ENCODE peak calls at places on chromosomes 16 and 17, in five cellular contexts. E, Z, B, P and R are unnamed samples.

GRCh38 chr17:40191237-40192208 is 14.3 kb downstream of the RAPGEFL1 start:
- DNase-seq in P (no peak), E (peak), Z (peak), B (peak), R (peak)

GRCh38 chr17:51598824-51599223 is 338.5 kb downstream of the UTP18 start:
- DNase-seq in E (no peak), P (no peak), B (no peak), Z (no peak), R (no peak)

GRCh38 chr17:77011173-77012011 is 129.4 kb upstream of the SEC14L1 start:
- DNase-seq in P (no peak), B (no peak), Z (no peak), E (peak), R (no peak)

GRCh38 chr16:68790130-68790761 is 53.1 kb upstream of the TANGO6 start:
- DNase-seq in P (peak), Z (no peak), E (peak), B (no peak), R (no peak)

GRCh38 chr17:2210726-2211125 is 92.9 kb downstream of the SMG6 start:
- DNase-seq in E (no peak), B (no peak), P (no peak), Z (no peak), R (no peak)

GRCh38 chr17:19876524-19877161 is 8.9 kb upstream of the ULK2 start:
- DNase-seq in E (no peak), Z (no peak), B (peak), P (no peak), R (peak)

GRCh38 chr16:29915590-29916247 is 10.3 kb downstream of the KCTD13 start:
- DNase-seq in B (no peak), E (no peak), P (peak), Z (no peak), R (no peak)

GRCh38 chr17:15319461-15319860 is 21.9 kb downstream of the TEKT3 start:
- DNase-seq in E (no peak), Z (no peak), P (no peak), B (no peak), R (no peak)

GRCh38 chr17:49993423-49994037 is 1.5 kb downstream of the DLX3 start:
- DNase-seq in Z (no peak), P (no peak), E (no peak), B (no peak), R (no peak)

GRCh38 chr17:47957591-47958490 is at the start of gene PRR15L:
- DNase-seq in Z (no peak), E (no peak), B (no peak), P (no peak), R (no peak)

GRCh38 chr16:48497932-48498760 is 111.8 kb downstream of the N4BP1 start:
- DNase-seq in B (no peak), P (no peak), E (no peak), Z (no peak), R (no peak)

GRCh38 chr16:20898938-20899502 is 1.1 kb downstream of the DCUN1D3 start:
- DNase-seq in P (no peak), Z (no peak), E (no peak), B (no peak), R (no peak)

GRCh38 chr16:31696968-31697743 is 169.5 kb downstream of the AHSP start:
- DNase-seq in Z (peak), B (no peak), P (peak), E (peak), R (no peak)

GRCh38 chr16:53821957-53822625 is 118.1 kb downstream of the FTO start:
- DNase-seq in Z (no peak), P (peak), B (no peak), E (peak), R (no peak)

GRCh38 chr17:14302421-14303099 is 1.7 kb downstream of the HS3ST3B1 start:
- DNase-seq in Z (peak), B (peak), P (no peak), E (peak), R (peak)

GRCh38 chr16:3036726-3037315 is at the start of gene BICDL2:
- DNase-seq in Z (no peak), B (no peak), E (no peak), P (no peak), R (no peak)

GRCh38 chr17:79633937-79634813 is 23.3 kb upstream of the RBFOX3 start:
- DNase-seq in P (no peak), B (peak), Z (no peak), E (no peak), R (peak)

GRCh38 chr17:68955181-68955841 is at the start of gene ABCA8:
- DNase-seq in Z (no peak), P (no peak), E (peak), B (no peak), R (no peak)

GRCh38 chr17:82892869-82893565 is 53.2 kb upstream of the ZNF750 start:
- DNase-seq in P (no peak), E (no peak), B (no peak), Z (no peak), R (peak)

GRCh38 chr17:76354747-76355310 is 1.1 kb upstream of the PRPSAP1 start:
- DNase-seq in B (no peak), P (no peak), E (no peak), Z (peak), R (no peak)

GRCh38 chr16:83005653-83006160 is 378.9 kb downstream of the CDH13 start:
- DNase-seq in P (no peak), E (no peak), Z (no peak), B (no peak), R (no peak)

GRCh38 chr17:36550491-36551417 is 6.0 kb downstream of the GGNBP2 start:
- DNase-seq in Z (no peak), P (no peak), B (no peak), E (no peak), R (no peak)

GRCh38 chr17:64063766-64064224 is 43.4 kb upstream of the ICAM2 start:
- DNase-seq in E (no peak), B (no peak), Z (no peak), P (no peak), R (peak)

GRCh38 chr16:88968589-88969280 is 8.3 kb downstream of the CBFA2T3 start:
- DNase-seq in P (no peak), E (no peak), B (no peak), Z (no peak), R (no peak)

GRCh38 chr16:27237229-27238015 is 31.1 kb downstream of the NSMCE1 start:
- DNase-seq in E (no peak), Z (no peak), B (no peak), P (no peak), R (no peak)

GRCh38 chr17:39150795-39151679 is at the start of gene PLXDC1:
- DNase-seq in E (no peak), B (peak), P (no peak), Z (no peak), R (no peak)

GRCh38 chr16:88798073-88798472 is 5.5 kb upstream of the CDT1 start:
- DNase-seq in E (no peak), B (no peak), P (no peak), Z (no peak), R (no peak)

GRCh38 chr16:66639091-66639885 is 34.8 kb downstream of the CMTM3 start:
- DNase-seq in E (no peak), P (no peak), B (no peak), Z (no peak), R (no peak)

GRCh38 chr17:80891096-80892018 is 100.3 kb upstream of the CHMP6 start:
- DNase-seq in P (peak), B (no peak), Z (no peak), E (peak), R (no peak)

GRCh38 chr16:26951950-26952349 is 114.8 kb upstream of the C16orf82 start:
- DNase-seq in B (no peak), Z (no peak), E (no peak), P (no peak), R (no peak)

GRCh38 chr16:51327001-51327400 is 175.9 kb upstream of the SALL1 start:
- DNase-seq in E (no peak), Z (no peak), B (no peak), P (peak), R (no peak)

GRCh38 chr17:66138120-66138519 is 53.8 kb downstream of the CEP112 start:
- DNase-seq in E (no peak), Z (peak), B (no peak), P (no peak), R (no peak)

GRCh38 chr17:8365143-8365542 is 11.4 kb downstream of the KRABD2 start:
- DNase-seq in B (no peak), E (no peak), P (no peak), Z (no peak), R (no peak)

GRCh38 chr17:45150911-45151809 is 2.9 kb downstream of the HEXIM1 start:
- DNase-seq in Z (no peak), P (no peak), B (no peak), E (no peak), R (no peak)

GRCh38 chr16:89026121-89026612 is 49.2 kb upstream of the CBFA2T3 start:
- DNase-seq in E (no peak), Z (no peak), B (no peak), P (no peak), R (no peak)

GRCh38 chr17:81252336-81253329 is 13.5 kb downstream of the NDUFAF8 start:
- DNase-seq in Z (peak), P (no peak), B (no peak), E (no peak), R (no peak)

GRCh38 chr16:26118575-26118974 is 426.8 kb downstream of the HS3ST4 start:
- DNase-seq in E (no peak), B (no peak), P (no peak), Z (no peak), R (no peak)

GRCh38 chr17:57544834-57545463 is 200.2 kb downstream of the CCDC182 start:
- DNase-seq in Z (peak), E (no peak), P (no peak), B (no peak), R (no peak)